ENCODE peak calls at places on chromosomes 13 and 19, in seven cellular contexts. F is activated naive CD4-positive, alpha-beta T cell treated with anti-CD3 and anti-CD28 coated beads for 36 hours; B is NCI-H446 treated with DMSO at 0.1 percent for 48 hours; G is brain pericyte; Q is NCI-H1092; Y is effector CD4-positive, alpha-beta T cell; O is ELR. S is an unnamed sample.

GRCh38 chr19:2253106-2254051 is 2.8 kb downstream of the JSRP1 start:
- DNase-seq in F (peak), B (no peak), G (no peak), Q (no peak), Y (peak), O (no peak), S (no peak)

GRCh38 chr13:113468461-113469147 is 15.3 kb upstream of the ADPRHL1 start:
- DNase-seq in F (no peak), B (no peak), G (no peak), Q (no peak), Y (no peak), O (no peak), S (no peak)

GRCh38 chr19:16204005-16204294 is 6.2 kb downstream of the AP1M1 start:
- DNase-seq in F (no peak), B (no peak), G (no peak), Q (no peak), Y (no peak), O (no peak), S (peak)

GRCh38 chr19:10111405-10111811 is at the start of gene P2RY11:
- DNase-seq in F (peak), B (no peak), G (no peak), Q (no peak), Y (no peak), O (no peak), S (peak)

GRCh38 chr13:103002279-103002678 is 63.9 kb downstream of the SLC10A2 start:
- DNase-seq in F (no peak), B (no peak), G (no peak), Q (no peak), Y (no peak), O (no peak), S (no peak)

GRCh38 chr13:33876716-33877394 is 58.9 kb downstream of the RFC3 start:
- DNase-seq in F (no peak), B (no peak), G (no peak), Q (no peak), Y (no peak), O (no peak), S (no peak)

GRCh38 chr13:113969311-113969972 is 4.4 kb downstream of the C13orf46 start:
- DNase-seq in F (no peak), B (no peak), G (no peak), Q (no peak), Y (no peak), O (no peak), S (no peak)

GRCh38 chr19:42068756-42069571 is 1.0 kb downstream of the GRIK5 start:
- DNase-seq in F (no peak), B (no peak), G (no peak), Q (no peak), Y (no peak), O (no peak), S (no peak)

GRCh38 chr13:29428310-29428991 is 167.0 kb downstream of the SLC7A1 start:
- DNase-seq in F (no peak), B (no peak), G (no peak), Q (no peak), Y (no peak), O (peak), S (no peak)

GRCh38 chr19:32581704-32582164 is 744 bp downstream of the PDCD5 start:
- DNase-seq in F (no peak), B (no peak), G (no peak), Q (no peak), Y (no peak), O (peak), S (peak)

GRCh38 chr13:43268632-43269031 is 245.2 kb downstream of the DNAJC15 start:
- DNase-seq in F (no peak), B (no peak), G (no peak), Q (peak), Y (no peak), O (no peak), S (no peak)

GRCh38 chr13:110989331-110989730 is 74.5 kb upstream of the ANKRD10 start:
- DNase-seq in F (no peak), B (no peak), G (peak), Q (no peak), Y (no peak), O (no peak), S (no peak)